ENCODE peak calls at places on chromosomes 13 and 19, in six cellular contexts. B is sigmoid colon, D is stomach, R is transverse colon, E is suprapubic skin, Y is spleen. V is an unnamed sample.

GRCh38 chr13:38141792-38142191 is 207.9 kb upstream of the UFM1 start:
- DNase-seq in B (no peak), D (no peak), R (no peak), E (no peak), Y (no peak), V (peak)

GRCh38 chr19:5828661-5829566 is 10.6 kb downstream of the FUT6 start:
- DNase-seq in B (peak), D (peak), R (peak), E (no peak), Y (no peak), V (peak)

GRCh38 chr13:112973577-112973951 is 4.5 kb downstream of the MCF2L start:
- DNase-seq in B (no peak), D (no peak), R (peak), E (no peak), Y (peak), V (no peak)

GRCh38 chr13:57582032-57582431 is 49.5 kb upstream of the PCDH17 start:
- DNase-seq in B (peak), D (no peak), R (no peak), E (no peak), Y (peak), V (no peak)

GRCh38 chr13:32175307-32175706 is 139.9 kb downstream of the ZAR1L start:
- DNase-seq in B (no peak), D (no peak), R (no peak), E (no peak), Y (no peak), V (no peak)

GRCh38 chr19:19444694-19445155 is 39.2 kb downstream of the GATAD2A start:
- DNase-seq in B (no peak), D (peak), R (no peak), E (no peak), Y (no peak), V (no peak)

GRCh38 chr13:50450279-50450678 is 393.2 kb downstream of the DLEU7 start:
- DNase-seq in B (no peak), D (no peak), R (no peak), E (no peak), Y (no peak), V (no peak)

GRCh38 chr13:60164490-60164889 is 762 bp upstream of the DIAPH3 start:
- DNase-seq in B (no peak), D (no peak), R (no peak), E (no peak), Y (no peak), V (no peak)

GRCh38 chr19:17332677-17333581 is 1.7 kb downstream of the ANO8 start:
- DNase-seq in B (no peak), D (no peak), R (no peak), E (no peak), Y (peak), V (peak)

GRCh38 chr13:43805681-43806128 is 18.9 kb upstream of the ENOX1 start:
- DNase-seq in B (no peak), D (no peak), R (no peak), E (no peak), Y (no peak), V (no peak)

GRCh38 chr19:38511074-38511708 is 77.7 kb downstream of the RYR1 start:
- DNase-seq in B (no peak), D (no peak), R (no peak), E (no peak), Y (no peak), V (no peak)

GRCh38 chr13:100879255-100879654 is 204.7 kb upstream of the TMTC4 start:
- DNase-seq in B (no peak), D (no peak), R (no peak), E (no peak), Y (no peak), V (no peak)

GRCh38 chr13:66835040-66835628 is 395.0 kb downstream of the PCDH9 start:
- DNase-seq in B (peak), D (peak), R (peak), E (peak), Y (no peak), V (peak)

GRCh38 chr13:48403151-48403631 is 9.7 kb downstream of the LPAR6 start:
- DNase-seq in B (no peak), D (no peak), R (no peak), E (no peak), Y (no peak), V (no peak)

GRCh38 chr13:102799544-102800144 is 725 bp downstream of the BIVM start:
- DNase-seq in B (peak), D (peak), R (peak), E (no peak), Y (peak), V (no peak)

GRCh38 chr13:21834511-21834910 is 163.6 kb downstream of the FGF9 start:
- DNase-seq in B (no peak), D (no peak), R (no peak), E (no peak), Y (no peak), V (no peak)

GRCh38 chr19:41936416-41936850 is 8.2 kb upstream of the ERFL start:
- DNase-seq in B (no peak), D (no peak), R (no peak), E (no peak), Y (no peak), V (no peak)

GRCh38 chr19:5498817-5499535 is 43.8 kb downstream of the ZNRF4 start:
- DNase-seq in B (no peak), D (no peak), R (no peak), E (no peak), Y (no peak), V (no peak)

GRCh38 chr19:53644061-53644816 is 12.4 kb downstream of the DPRX start:
- DNase-seq in B (no peak), D (no peak), R (no peak), E (no peak), Y (no peak), V (no peak)

GRCh38 chr13:28574617-28575142 is 79.8 kb upstream of the FLT1 start:
- DNase-seq in B (no peak), D (no peak), R (peak), E (no peak), Y (no peak), V (peak)

GRCh38 chr13:45007225-45007624 is 17.9 kb downstream of the GPALPP1 start:
- DNase-seq in B (no peak), D (no peak), R (no peak), E (no peak), Y (no peak), V (no peak)
- TF ChIP-seq POLR2A in B (no peak), D (no peak), R (no peak), E (no peak), Y (no peak), V (no peak)

DNA sequence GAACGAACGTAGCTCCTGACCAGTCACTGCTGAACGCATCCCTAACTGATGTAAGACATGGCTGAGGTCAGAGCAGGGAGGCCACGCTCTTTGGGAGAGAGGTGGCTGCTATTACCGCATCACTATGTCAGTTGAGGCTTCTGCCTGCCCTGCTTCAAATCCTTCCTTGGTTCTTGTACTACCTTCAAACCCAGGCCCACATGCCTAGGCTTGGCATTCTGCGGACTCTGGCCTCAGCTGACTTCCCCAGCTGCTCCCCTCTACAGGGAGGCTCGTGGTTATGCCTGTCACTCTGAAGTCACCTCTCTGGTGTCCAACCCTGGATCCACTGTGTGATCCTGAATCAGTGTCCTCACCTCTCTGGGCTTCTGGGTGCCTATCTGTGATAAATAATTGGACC is 14.8 kb upstream of the MEIS3 start:
- DNase-seq in B (no peak), D (no peak), R (no peak), E (no peak), Y (no peak), V (no peak)
- TF ChIP-seq POLR2AphosphoS5 in B (no peak), D (no peak), R (no peak), E (no peak), Y (no peak), V (no peak)

DNA sequence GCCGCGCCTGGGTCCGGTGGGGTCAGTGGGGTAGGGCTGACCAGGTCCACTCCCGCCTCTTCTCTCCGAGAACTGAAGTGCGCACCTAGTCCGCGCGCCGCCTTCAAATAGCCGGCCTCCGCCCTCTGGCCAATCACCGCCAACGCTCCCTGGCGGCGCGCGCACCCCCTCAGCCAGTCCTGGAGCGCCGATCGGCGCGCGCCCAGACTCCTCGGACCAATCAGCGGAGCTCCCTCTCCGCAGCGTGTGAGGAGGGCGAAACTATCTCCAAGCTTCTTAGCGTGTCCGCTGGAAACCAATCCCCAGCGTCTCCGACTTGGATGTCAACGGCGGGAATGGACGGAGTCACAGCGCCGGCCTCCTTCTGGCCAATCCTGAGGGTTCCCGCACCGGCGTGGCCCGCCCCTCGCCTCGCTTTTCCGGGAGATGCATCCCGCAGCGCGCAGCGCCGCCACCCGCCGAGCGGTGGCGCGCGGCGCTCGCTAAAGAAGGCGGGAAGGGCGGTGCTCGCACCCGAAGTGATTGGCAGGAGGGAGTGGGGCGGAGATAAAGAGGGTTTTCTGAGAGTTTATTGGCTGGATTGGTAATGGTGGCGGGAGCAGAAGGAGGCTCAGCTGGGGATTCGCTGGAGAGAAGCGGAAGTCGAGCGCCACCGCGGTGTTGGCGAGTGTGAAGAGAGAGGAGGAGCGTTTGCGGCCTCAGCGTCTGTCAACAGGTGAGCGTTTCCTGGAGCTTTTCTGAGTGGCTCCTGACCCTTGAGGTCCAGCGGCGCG is at the start of gene ASF1B:
- DNase-seq in B (peak), D (peak), R (peak), E (peak), Y (peak), V (peak)
- TF ChIP-seq POLR2A in B (peak), D (no peak), R (peak), E (no peak), Y (peak), V (peak)

GRCh38 chr19:13078897-13079541 is 23.6 kb downstream of the LYL1 start:
- DNase-seq in B (peak), D (peak), R (peak), E (no peak), Y (no peak), V (no peak)
- TF ChIP-seq POLR2AphosphoS5 in B (no peak), D (peak), R (no peak), E (no peak), Y (no peak), V (no peak)